ENCODE peak calls at places on chromosome 15, in eight cellular contexts. R is activated B cell treated with CpG ODN at 0.5 μM for 24 hours; L is kidney glomerular epithelial cell; W is GM12891; V is pons; Y is CD4-positive, alpha-beta T cell; O is hippocampal formation; H is HT-29. Z is an unnamed sample.

GRCh38 chr15:62709261-62709660 is 333.3 kb upstream of the TPM1 start:
- DNase-seq in R (no peak), H (no peak), W (no peak), V (no peak), L (no peak), O (no peak), Y (no peak), Z (no peak)

GRCh38 chr15:74906193-74906449 is 530 bp downstream of the FAM219B start:
- DNase-seq in Y (no peak), W (no peak), H (no peak), R (no peak), O (no peak), V (no peak), L (no peak), Z (no peak)

GRCh38 chr15:63434567-63435219 is 53.0 kb upstream of the CA12 start:
- DNase-seq in O (no peak), V (no peak), H (no peak), Y (no peak), R (no peak), W (no peak), L (no peak), Z (no peak)

GRCh38 chr15:75640483-75641175 is 605 bp upstream of the IMP3 start:
- DNase-seq in H (no peak), R (no peak), L (peak), W (no peak), Y (peak), O (peak), V (peak), Z (peak)

GRCh38 chr15:78067328-78068241 is 9.9 kb downstream of the TBC1D2B start:
- DNase-seq in W (no peak), Y (no peak), L (no peak), V (no peak), O (no peak), H (peak), R (no peak), Z (no peak)

GRCh38 chr15:75842722-75843617 is at the start of gene UBE2Q2:
- DNase-seq in O (peak), Y (peak), H (peak), W (peak), R (peak), V (peak), L (peak), Z (peak)

GRCh38 chr15:36612063-36612788 is 32.8 kb downstream of the CDIN1 start:
- DNase-seq in R (no peak), H (peak), W (no peak), V (no peak), L (no peak), O (no peak), Y (no peak), Z (no peak)

GRCh38 chr15:91469627-91470567 is 369.8 kb downstream of the SV2B start:
- DNase-seq in L (no peak), O (no peak), R (no peak), V (no peak), H (peak), W (no peak), Y (peak), Z (peak)

GRCh38 chr15:67838789-67839332 is 984 bp downstream of the RNU6-1 start:
- DNase-seq in L (no peak), Y (no peak), V (peak), O (peak), H (peak), W (no peak), R (no peak), Z (peak)

GRCh38 chr15:49953421-49953820 is 165.6 kb downstream of the ATP8B4 start:
- DNase-seq in Y (no peak), L (no peak), R (no peak), V (no peak), H (no peak), O (no peak), W (no peak), Z (no peak)

GRCh38 chr15:28991236-28992171 is 105.7 kb downstream of the APBA2 start:
- DNase-seq in V (peak), Y (no peak), R (no peak), O (no peak), L (no peak), W (no peak), H (no peak), Z (no peak)

GRCh38 chr15:53197426-53197839 is 407.3 kb upstream of the ONECUT1 start:
- DNase-seq in Y (no peak), H (peak), O (peak), R (no peak), L (peak), V (peak), W (peak), Z (peak)

Z was measured in SW480.